ENCODE peak calls at places on chromosome 18, in nine cellular contexts. H is HCT116, A is lower lobe of right lung, M is colonic mucosa, U is uterus, Z is SJSA1, D is ovary, K is left ventricle myocardium inferior, T is PC-3. Y is an unnamed sample.
A peak's percentile ranks its signal among the peaks of the same experiment; 100 is the strongest.

GRCh38 chr18:51236225-51236624 is 38.7 kb upstream of the MEX3C start:
- DNase-seq in T (peak; percentile 22), M (no peak), D (no peak), A (no peak), K (no peak), Z (peak; percentile 75), U (no peak), H (peak; percentile 31), Y (no peak)

GRCh38 chr18:35324926-35325655 is 19.1 kb downstream of the ZNF24 start:
- DNase-seq in M (no peak), H (no peak), K (no peak), T (no peak), A (no peak), U (no peak), D (no peak), Z (no peak), Y (no peak)

GRCh38 chr18:74516271-74517235 is 17.7 kb upstream of the CNDP1 start:
- DNase-seq in U (no peak), T (no peak), Z (no peak), A (no peak), H (no peak), K (no peak), M (no peak), D (no peak), Y (no peak)

GRCh38 chr18:10927290-10927979 is 221.9 kb downstream of the PIEZO2 start:
- DNase-seq in Z (peak; percentile 56), D (peak; percentile 43), K (no peak), T (no peak), M (no peak), H (no peak), U (no peak), A (no peak), Y (no peak)

GRCh38 chr18:61551586-61551985 is 218.4 kb downstream of the CDH20 start:
- DNase-seq in M (peak; percentile 68), A (no peak), K (no peak), H (peak; percentile 79), U (peak; percentile 65), T (peak; percentile 82), Z (peak; percentile 65), D (no peak), Y (no peak)

GRCh38 chr18:31652875-31653274 is 31.5 kb downstream of the B4GALT6 start:
- DNase-seq in H (no peak), Z (no peak), D (no peak), A (no peak), K (no peak), U (no peak), T (no peak), M (no peak), Y (no peak)

GRCh38 chr18:49464718-49465598 is 4.5 kb upstream of the DYM start:
- DNase-seq in A (no peak), Z (no peak), U (no peak), T (no peak), H (no peak), M (no peak), K (no peak), D (no peak), Y (no peak)

GRCh38 chr18:31217038-31217437 is 54.4 kb upstream of the DSC1 start:
- DNase-seq in A (no peak), T (no peak), Z (no peak), D (no peak), U (no peak), M (no peak), H (no peak), K (no peak), Y (no peak)

DNA sequence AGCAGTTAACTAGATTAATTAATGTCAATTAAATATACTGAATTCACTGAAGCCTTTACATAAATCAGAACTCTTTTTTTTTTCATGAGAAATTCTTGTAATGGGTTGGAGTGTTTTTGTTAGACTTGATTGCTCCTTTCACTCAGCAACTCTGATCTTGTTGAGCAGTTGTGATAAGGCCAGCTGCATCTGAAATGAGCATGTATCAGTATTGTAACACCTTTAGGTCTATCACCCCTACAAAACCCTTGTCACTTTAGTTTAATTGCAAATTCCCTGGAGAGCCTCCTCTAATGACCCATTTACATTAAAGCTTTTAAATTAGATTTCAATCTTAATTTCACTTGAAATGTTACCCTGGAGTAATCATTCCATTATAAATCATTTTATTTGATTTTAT is 346.8 kb upstream of the TCF4 start:
- DNase-seq in K (no peak), U (no peak), A (no peak), M (no peak), T (no peak), H (no peak), Z (no peak), D (no peak), Y (no peak)
- H3K9me3 ChIP-seq in K (peaks cover 36% of the 10 kb centered on the region), U (no peaks in the 10 kb centered on the region), A (peaks cover 17% of the 10 kb centered on the region), M (no peaks in the 10 kb centered on the region), T (peaks cover 16% of the 10 kb centered on the region), H (peaks cover 10% of the 10 kb centered on the region), Z (no peaks in the 10 kb centered on the region), D (no peaks in the 10 kb centered on the region), Y (no peaks in the 10 kb centered on the region)

DNA sequence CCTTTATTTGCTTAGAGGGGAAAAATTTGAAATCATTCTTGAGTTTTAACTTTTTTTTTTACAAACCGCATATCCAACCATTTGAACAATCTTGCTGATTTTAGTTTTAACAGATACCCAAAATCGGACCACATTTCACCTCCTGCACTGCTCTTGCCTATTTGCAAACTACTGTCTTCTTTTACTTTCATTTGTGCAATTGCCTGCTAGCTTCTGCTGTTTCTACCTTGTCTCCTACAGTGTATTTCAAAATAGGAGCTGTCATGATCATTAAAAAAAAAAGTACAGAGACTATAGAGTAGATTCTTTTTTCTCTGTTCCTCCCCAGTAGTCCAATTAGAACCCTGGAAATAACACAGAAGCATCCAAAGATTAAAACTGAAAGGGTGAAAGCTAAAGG is 1081.2 kb downstream of the SOCS6 start:
- DNase-seq in M (no peak), U (no peak), K (no peak), D (no peak), H (no peak), Z (no peak), A (no peak), T (no peak), Y (no peak)
- H3K9me3 ChIP-seq in M (no peaks in the 10 kb centered on the region), U (no peaks in the 10 kb centered on the region), K (peaks cover 30% of the 10 kb centered on the region), D (no peaks in the 10 kb centered on the region), H (peaks cover 30% of the 10 kb centered on the region), Z (no peaks in the 10 kb centered on the region), A (peaks cover 12% of the 10 kb centered on the region), T (peaks cover 7% of the 10 kb centered on the region), Y (no peaks in the 10 kb centered on the region)

GRCh38 chr18:55932675-55933074 is 344.7 kb upstream of the TCF4 start:
- DNase-seq in U (no peak), D (no peak), K (no peak), Z (no peak), A (no peak), M (no peak), T (no peak), H (no peak), Y (no peak)
- H3K9me3 ChIP-seq in U (no peaks in the 10 kb centered on the region), D (no peaks in the 10 kb centered on the region), K (peaks cover 23% of the 10 kb centered on the region), Z (no peaks in the 10 kb centered on the region), A (peaks cover 14% of the 10 kb centered on the region), M (no peaks in the 10 kb centered on the region), T (peaks cover 13% of the 10 kb centered on the region), H (peaks cover 10% of the 10 kb centered on the region), Y (no peaks in the 10 kb centered on the region)

GRCh38 chr18:6009751-6010150 is 114.4 kb upstream of the TMEM200C start:
- DNase-seq in K (no peak), D (no peak), H (no peak), Z (no peak), U (no peak), M (no peak), A (no peak), T (peak; percentile 77), Y (no peak)

GRCh38 chr18:6004119-6004518 is 108.8 kb upstream of the TMEM200C start:
- DNase-seq in U (no peak), T (no peak), H (no peak), M (no peak), A (no peak), K (no peak), Z (no peak), D (no peak), Y (no peak)

GRCh38 chr18:6001867-6002266 is 106.5 kb upstream of the TMEM200C start:
- DNase-seq in U (no peak), Z (no peak), A (no peak), H (no peak), T (no peak), D (no peak), M (no peak), K (no peak), Y (no peak)

GRCh38 chr18:6010284-6010683 is 115.0 kb upstream of the TMEM200C start:
- DNase-seq in M (no peak), Z (no peak), A (no peak), D (no peak), H (no peak), K (no peak), T (peak; percentile 67), U (no peak), Y (no peak)

GRCh38 chr18:6004683-6005082 is 109.4 kb upstream of the TMEM200C start:
- DNase-seq in M (no peak), A (no peak), T (no peak), H (no peak), D (no peak), Z (no peak), U (no peak), K (no peak), Y (no peak)
- H3K9me3 ChIP-seq in M (no peaks in the 10 kb centered on the region), A (peaks cover 6% of the 10 kb centered on the region), T (no peaks in the 10 kb centered on the region), H (peaks cover 10% of the 10 kb centered on the region), D (no peaks in the 10 kb centered on the region), Z (no peaks in the 10 kb centered on the region), U (no peaks in the 10 kb centered on the region), K (peaks cover 6% of the 10 kb centered on the region), Y (no peaks in the 10 kb centered on the region)

GRCh38 chr18:66993492-66993891 is 389.6 kb upstream of the CDH19 start:
- DNase-seq in U (no peak), H (no peak), T (peak; percentile 87), A (no peak), M (no peak), K (no peak), D (no peak), Z (no peak), Y (no peak)
- H3K9me3 ChIP-seq in U (no peaks in the 10 kb centered on the region), H (peaks cover 6% of the 10 kb centered on the region), T (no peaks in the 10 kb centered on the region), A (no peaks in the 10 kb centered on the region), M (no peaks in the 10 kb centered on the region), K (peaks cover 5% of the 10 kb centered on the region), D (no peaks in the 10 kb centered on the region), Z (peaks cover 2% of the 10 kb centered on the region), Y (no peaks in the 10 kb centered on the region)

DNA sequence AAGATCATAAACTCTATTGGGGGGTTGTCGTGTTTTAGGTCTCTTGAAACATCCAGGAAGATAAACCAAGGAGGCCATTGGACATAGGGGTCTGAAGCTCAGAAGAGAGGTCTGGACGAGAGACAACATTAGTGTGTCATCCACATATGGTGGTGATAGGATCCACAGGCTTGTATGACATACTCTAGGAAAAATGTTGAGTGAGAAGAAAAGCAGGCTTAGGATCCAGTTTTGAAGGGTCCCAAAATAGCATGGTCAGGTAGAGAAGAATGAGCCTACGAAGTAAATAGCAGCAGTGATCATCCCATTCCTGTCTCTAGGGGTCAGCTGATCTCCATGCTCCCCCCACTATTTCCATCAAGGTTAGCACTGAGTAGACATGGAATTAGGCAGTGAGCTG is 166.8 kb downstream of the ANKRD30B start:
- DNase-seq in H (no peak), M (no peak), D (no peak), Z (no peak), A (no peak), K (no peak), U (no peak), T (peak; percentile 58), Y (no peak)
- H3K9me3 ChIP-seq in H (peaks cover 14% of the 10 kb centered on the region), M (no peaks in the 10 kb centered on the region), D (no peaks in the 10 kb centered on the region), Z (peaks cover 7% of the 10 kb centered on the region), A (no peaks in the 10 kb centered on the region), K (no peaks in the 10 kb centered on the region), U (no peaks in the 10 kb centered on the region), T (no peaks in the 10 kb centered on the region), Y (no peaks in the 10 kb centered on the region)